ENCODE peak calls at places on chromosomes 16 and 17, in seven cellular contexts. One of them, this sample, is unnamed. For H3K4me1, the result is how much of the 10 kb centered on the place peaks cover.

GRCh38 chr17:45200701-45201100 is 21.0 kb upstream of the FMNL1 start:
- DNase-seq in body of pancreas: peak
- DNase-seq in spleen: no peak
- DNase-seq in colonic mucosa: no peak
- DNase-seq in effector memory CD4-positive, alpha-beta T cell: no peak
- DNase-seq in hepatocyte: no peak
- DNase-seq in HepG2: peak
- DNase-seq in this sample: no peak

GRCh38 chr17:17759164-17759563 is 77.6 kb downstream of the SREBF1 start:
- DNase-seq in body of pancreas: no peak
- DNase-seq in spleen: no peak
- DNase-seq in colonic mucosa: no peak
- DNase-seq in effector memory CD4-positive, alpha-beta T cell: no peak
- DNase-seq in hepatocyte: no peak
- DNase-seq in HepG2: no peak
- DNase-seq in this sample: no peak

GRCh38 chr17:19487009-19487600 is 46.5 kb upstream of the SLC47A1 start:
- DNase-seq in body of pancreas: no peak
- DNase-seq in spleen: peak
- DNase-seq in colonic mucosa: no peak
- DNase-seq in effector memory CD4-positive, alpha-beta T cell: no peak
- DNase-seq in hepatocyte: no peak
- DNase-seq in HepG2: no peak
- DNase-seq in this sample: no peak

GRCh38 chr17:16935241-16935663 is 36.7 kb downstream of the TNFRSF13B start:
- DNase-seq in body of pancreas: no peak
- DNase-seq in spleen: no peak
- DNase-seq in colonic mucosa: no peak
- DNase-seq in effector memory CD4-positive, alpha-beta T cell: no peak
- DNase-seq in hepatocyte: no peak
- DNase-seq in HepG2: no peak
- DNase-seq in this sample: no peak

GRCh38 chr16:27773344-27773743 is 223.4 kb downstream of the KATNIP start:
- DNase-seq in body of pancreas: no peak
- DNase-seq in spleen: no peak
- DNase-seq in colonic mucosa: no peak
- DNase-seq in effector memory CD4-positive, alpha-beta T cell: no peak
- DNase-seq in hepatocyte: no peak
- DNase-seq in HepG2: no peak
- DNase-seq in this sample: no peak

GRCh38 chr17:14152726-14153125 is 83.4 kb downstream of the COX10 start:
- DNase-seq in body of pancreas: no peak
- DNase-seq in spleen: no peak
- DNase-seq in colonic mucosa: no peak
- DNase-seq in effector memory CD4-positive, alpha-beta T cell: no peak
- DNase-seq in hepatocyte: no peak
- DNase-seq in HepG2: no peak
- DNase-seq in this sample: no peak

GRCh38 chr17:9150407-9151090 is 129.2 kb downstream of the NTN1 start:
- DNase-seq in body of pancreas: no peak
- DNase-seq in spleen: no peak
- DNase-seq in colonic mucosa: no peak
- DNase-seq in effector memory CD4-positive, alpha-beta T cell: no peak
- DNase-seq in hepatocyte: peak
- DNase-seq in HepG2: no peak
- DNase-seq in this sample: no peak

GRCh38 chr17:4676777-4677176 is 27.2 kb downstream of the PELP1 start:
- DNase-seq in body of pancreas: no peak
- DNase-seq in spleen: no peak
- DNase-seq in colonic mucosa: no peak
- DNase-seq in effector memory CD4-positive, alpha-beta T cell: no peak
- DNase-seq in hepatocyte: no peak
- DNase-seq in HepG2: no peak
- DNase-seq in this sample: no peak

GRCh38 chr16:51225902-51226301 is 74.8 kb upstream of the SALL1 start:
- DNase-seq in body of pancreas: no peak
- DNase-seq in spleen: no peak
- DNase-seq in colonic mucosa: no peak
- DNase-seq in effector memory CD4-positive, alpha-beta T cell: no peak
- DNase-seq in hepatocyte: no peak
- DNase-seq in HepG2: no peak
- DNase-seq in this sample: no peak

DNA sequence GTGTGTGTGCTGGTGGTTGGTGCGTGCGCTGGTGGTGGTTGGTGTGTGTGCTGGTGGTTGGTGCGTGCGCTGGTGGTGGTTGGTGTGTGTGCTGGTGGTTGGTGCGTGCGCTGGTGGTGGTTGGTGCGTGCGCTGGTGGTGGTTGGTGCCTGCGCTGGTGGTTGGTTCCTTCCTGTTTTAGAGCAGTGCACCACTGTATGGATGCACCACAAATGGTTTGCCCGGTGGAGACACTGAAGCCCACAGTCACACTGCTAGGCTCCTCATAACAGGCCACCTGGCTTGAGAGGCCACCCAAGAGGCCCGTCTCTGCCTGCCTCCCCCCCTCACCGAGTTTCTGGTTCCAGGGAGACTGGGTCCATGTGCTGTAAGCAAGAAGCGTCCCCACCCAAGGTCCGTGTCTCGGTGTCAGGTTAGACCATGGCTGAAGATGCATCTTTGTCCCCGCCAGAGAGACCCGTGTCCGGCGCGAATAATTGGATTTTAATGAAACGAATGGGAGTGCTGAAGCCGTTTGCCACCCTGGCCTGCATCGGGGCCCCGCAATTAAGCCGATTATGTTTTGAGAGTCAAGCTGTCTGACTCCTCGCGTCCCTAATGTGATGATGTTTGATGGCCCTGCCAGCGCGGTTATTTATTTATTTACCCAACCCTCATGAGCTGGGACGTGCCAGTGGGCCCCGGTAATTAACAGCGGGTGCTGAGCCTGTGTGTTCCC is 161.3 kb upstream of the GSE1 start:
- DNase-seq in body of pancreas: no peak
- DNase-seq in spleen: no peak
- DNase-seq in colonic mucosa: no peak
- DNase-seq in effector memory CD4-positive, alpha-beta T cell: no peak
- DNase-seq in hepatocyte: no peak
- DNase-seq in HepG2: no peak
- DNase-seq in this sample: no peak
- H3K4me3 ChIP-seq in body of pancreas: no peak
- H3K4me3 ChIP-seq in spleen: no peak
- H3K4me3 ChIP-seq in colonic mucosa: no peak
- H3K4me3 ChIP-seq in effector memory CD4-positive, alpha-beta T cell: no peak
- H3K4me3 ChIP-seq in hepatocyte: no peak
- H3K4me3 ChIP-seq in HepG2: no peak
- H3K4me3 ChIP-seq in this sample: no peak

GRCh38 chr16:49939495-49939894 is 83.6 kb upstream of the ZNF423 start:
- DNase-seq in body of pancreas: no peak
- DNase-seq in spleen: no peak
- DNase-seq in colonic mucosa: no peak
- DNase-seq in effector memory CD4-positive, alpha-beta T cell: no peak
- DNase-seq in hepatocyte: no peak
- DNase-seq in HepG2: no peak
- DNase-seq in this sample: no peak

GRCh38 chr16:49936791-49937190 is 80.9 kb upstream of the ZNF423 start:
- DNase-seq in body of pancreas: no peak
- DNase-seq in spleen: no peak
- DNase-seq in colonic mucosa: no peak
- DNase-seq in effector memory CD4-positive, alpha-beta T cell: no peak
- DNase-seq in hepatocyte: no peak
- DNase-seq in HepG2: no peak
- DNase-seq in this sample: no peak

GRCh38 chr16:49937886-49938285 is 82.0 kb upstream of the ZNF423 start:
- DNase-seq in body of pancreas: no peak
- DNase-seq in spleen: no peak
- DNase-seq in colonic mucosa: no peak
- DNase-seq in effector memory CD4-positive, alpha-beta T cell: no peak
- DNase-seq in hepatocyte: no peak
- DNase-seq in HepG2: no peak
- DNase-seq in this sample: no peak

GRCh38 chr16:49934557-49935260 is 78.8 kb upstream of the ZNF423 start:
- DNase-seq in body of pancreas: no peak
- DNase-seq in spleen: no peak
- DNase-seq in colonic mucosa: no peak
- DNase-seq in effector memory CD4-positive, alpha-beta T cell: no peak
- DNase-seq in hepatocyte: no peak
- DNase-seq in HepG2: peak
- DNase-seq in this sample: no peak

GRCh38 chr16:49940464-49941224 is 84.4 kb upstream of the CNEP1R1 start:
- DNase-seq in body of pancreas: no peak
- DNase-seq in spleen: no peak
- DNase-seq in colonic mucosa: no peak
- DNase-seq in effector memory CD4-positive, alpha-beta T cell: no peak
- DNase-seq in hepatocyte: no peak
- DNase-seq in HepG2: no peak
- DNase-seq in this sample: no peak
- H3K4me1 ChIP-seq in body of pancreas: under half
- H3K4me1 ChIP-seq in spleen: under half
- H3K4me1 ChIP-seq in colonic mucosa: under half
- H3K4me1 ChIP-seq in effector memory CD4-positive, alpha-beta T cell: under half
- H3K4me1 ChIP-seq in hepatocyte: under half
- H3K4me1 ChIP-seq in HepG2: under half
- H3K4me1 ChIP-seq in this sample: under half

GRCh38 chr16:8964462-8964861 is 756 bp upstream of the USP7 start:
- DNase-seq in body of pancreas: no peak
- DNase-seq in spleen: no peak
- DNase-seq in colonic mucosa: no peak
- DNase-seq in effector memory CD4-positive, alpha-beta T cell: no peak
- DNase-seq in hepatocyte: no peak
- DNase-seq in HepG2: no peak
- DNase-seq in this sample: no peak

GRCh38 chr16:8963825-8964441 is at the start of gene USP7:
- DNase-seq in body of pancreas: peak
- DNase-seq in spleen: peak
- DNase-seq in colonic mucosa: peak
- DNase-seq in effector memory CD4-positive, alpha-beta T cell: peak
- DNase-seq in hepatocyte: peak
- DNase-seq in HepG2: peak
- DNase-seq in this sample: peak

GRCh38 chr16:8966781-8967436 is 3.2 kb upstream of the USP7 start:
- DNase-seq in body of pancreas: no peak
- DNase-seq in spleen: no peak
- DNase-seq in colonic mucosa: peak
- DNase-seq in effector memory CD4-positive, alpha-beta T cell: no peak
- DNase-seq in hepatocyte: no peak
- DNase-seq in HepG2: no peak
- DNase-seq in this sample: peak

GRCh38 chr16:8971416-8971815 is 7.7 kb upstream of the USP7 start:
- DNase-seq in body of pancreas: no peak
- DNase-seq in spleen: no peak
- DNase-seq in colonic mucosa: no peak
- DNase-seq in effector memory CD4-positive, alpha-beta T cell: no peak
- DNase-seq in hepatocyte: no peak
- DNase-seq in HepG2: no peak
- DNase-seq in this sample: no peak

GRCh38 chr16:8967437-8967821 is 3.7 kb upstream of the USP7 start:
- DNase-seq in body of pancreas: no peak
- DNase-seq in spleen: no peak
- DNase-seq in colonic mucosa: no peak
- DNase-seq in effector memory CD4-positive, alpha-beta T cell: no peak
- DNase-seq in hepatocyte: no peak
- DNase-seq in HepG2: no peak
- DNase-seq in this sample: peak
- H3K4me3 ChIP-seq in body of pancreas: no peak
- H3K4me3 ChIP-seq in spleen: no peak
- H3K4me3 ChIP-seq in colonic mucosa: no peak
- H3K4me3 ChIP-seq in effector memory CD4-positive, alpha-beta T cell: no peak
- H3K4me3 ChIP-seq in hepatocyte: no peak
- H3K4me3 ChIP-seq in HepG2: no peak
- H3K4me3 ChIP-seq in this sample: no peak

DNA sequence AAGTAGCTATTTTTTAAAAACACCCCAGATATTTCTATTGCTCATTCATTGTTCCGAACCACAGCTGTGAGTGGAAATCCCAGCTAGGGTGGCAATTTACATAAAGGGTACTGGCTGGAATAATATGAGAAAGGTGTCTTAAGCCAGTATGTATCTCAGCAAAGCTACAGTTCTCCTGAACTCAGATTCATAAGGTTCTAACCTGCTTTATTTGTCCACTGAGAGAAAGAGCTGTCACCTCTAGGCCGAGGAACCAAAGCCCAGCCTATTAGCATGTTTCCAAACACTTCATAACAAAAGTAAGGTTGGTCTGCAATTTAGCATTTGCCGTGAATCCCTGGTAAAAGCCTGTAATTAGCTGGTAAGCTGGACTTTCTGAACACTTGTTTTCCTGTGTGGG is 57.0 kb upstream of the CLEC19A start:
- DNase-seq in body of pancreas: no peak
- DNase-seq in spleen: no peak
- DNase-seq in colonic mucosa: no peak
- DNase-seq in effector memory CD4-positive, alpha-beta T cell: no peak
- DNase-seq in hepatocyte: no peak
- DNase-seq in HepG2: no peak
- DNase-seq in this sample: no peak
- H3K4me1 ChIP-seq in body of pancreas: under half
- H3K4me1 ChIP-seq in spleen: under half
- H3K4me1 ChIP-seq in colonic mucosa: under half
- H3K4me1 ChIP-seq in effector memory CD4-positive, alpha-beta T cell: under half
- H3K4me1 ChIP-seq in hepatocyte: under half
- H3K4me1 ChIP-seq in HepG2: under half
- H3K4me1 ChIP-seq in this sample: under half

DNA sequence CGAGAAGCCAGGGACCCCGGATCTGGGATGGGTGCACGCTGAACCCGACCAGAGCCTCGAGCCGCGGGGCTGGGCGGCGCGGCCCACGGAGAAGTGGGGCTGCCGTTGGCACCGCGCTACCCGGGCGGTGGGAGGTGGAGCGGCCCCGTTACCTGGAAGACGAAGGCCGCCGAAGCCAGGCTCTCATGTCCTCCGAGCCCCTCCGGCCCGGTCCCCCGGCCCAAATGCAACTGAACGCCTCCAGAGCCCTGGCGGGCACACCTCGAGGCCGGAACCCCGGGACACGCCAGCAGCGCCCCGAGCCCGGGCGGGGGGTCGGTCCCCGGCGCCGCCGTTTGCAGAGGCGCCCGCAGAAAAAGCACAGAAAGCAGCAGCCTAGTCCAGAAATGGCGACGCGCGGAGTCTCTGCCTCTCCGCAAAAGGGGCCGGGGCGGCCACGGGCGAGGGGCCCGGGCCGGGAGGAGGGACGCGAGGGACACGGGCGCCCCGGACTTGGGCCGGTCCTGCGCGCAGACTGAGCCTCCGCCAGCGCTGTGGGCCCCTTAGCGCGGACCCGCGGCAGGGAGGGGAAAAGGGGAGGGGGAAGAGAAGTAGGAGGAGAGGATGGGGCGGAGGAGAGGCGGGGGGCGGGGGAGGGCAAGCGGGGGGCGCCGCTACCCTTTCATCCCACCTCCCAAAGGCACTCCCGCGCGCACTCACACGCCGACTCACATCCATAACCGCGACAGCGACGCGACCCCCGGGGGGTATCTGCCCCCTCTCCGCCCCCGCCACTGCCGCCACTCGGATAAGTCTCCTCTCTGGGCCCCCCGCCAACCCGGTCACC is 1.4 kb downstream of the AXIN2 start:
- DNase-seq in body of pancreas: no peak
- DNase-seq in spleen: peak
- DNase-seq in colonic mucosa: peak
- DNase-seq in effector memory CD4-positive, alpha-beta T cell: no peak
- DNase-seq in hepatocyte: peak
- DNase-seq in HepG2: peak
- DNase-seq in this sample: no peak
- H3K4me3 ChIP-seq in body of pancreas: peak
- H3K4me3 ChIP-seq in spleen: no peak
- H3K4me3 ChIP-seq in colonic mucosa: peak
- H3K4me3 ChIP-seq in effector memory CD4-positive, alpha-beta T cell: peak
- H3K4me3 ChIP-seq in hepatocyte: peak
- H3K4me3 ChIP-seq in HepG2: no peak
- H3K4me3 ChIP-seq in this sample: peak